ENCODE peak calls at places on chromosomes 5 and 9, in seven cellular contexts. I is DMS153; E is stimulated activated CD8-positive, alpha-beta memory T cell treated with anti-CD3 and anti-CD28 coated beads, Interleukin-4, amount 100 ng/mL, for 4 hours; X is lung; F is LoVo; S is immature natural killer cell; C is sigmoid colon. O is an unnamed sample.

GRCh38 chr9:14215614-14216013 is 98.3 kb downstream of the NFIB start:
- DNase-seq in I (no peak), E (no peak), X (no peak), F (no peak), S (no peak), C (no peak), O (no peak)

GRCh38 chr9:86406366-86406765 is 52.2 kb upstream of the TUT7 start:
- DNase-seq in I (no peak), E (no peak), X (no peak), F (no peak), S (no peak), C (no peak), O (no peak)

GRCh38 chr5:89457411-89458329 is 574.7 kb upstream of the MEF2C start:
- DNase-seq in I (peak), E (no peak), X (no peak), F (peak), S (no peak), C (peak), O (no peak)

GRCh38 chr5:172596638-172597231 is 44.3 kb upstream of the NEURL1B start:
- DNase-seq in I (no peak), E (no peak), X (no peak), F (no peak), S (no peak), C (no peak), O (no peak)

GRCh38 chr9:87604886-87605588 is 107.4 kb downstream of the DAPK1 start:
- DNase-seq in I (no peak), E (no peak), X (no peak), F (no peak), S (no peak), C (no peak), O (no peak)

GRCh38 chr5:103562084-103562452 is 521 bp downstream of the NUDT12 start:
- DNase-seq in I (no peak), E (no peak), X (no peak), F (peak), S (no peak), C (no peak), O (peak)

GRCh38 chr5:57221049-57221568 is 47.2 kb downstream of the GPBP1 start:
- DNase-seq in I (no peak), E (no peak), X (no peak), F (peak), S (peak), C (no peak), O (peak)

GRCh38 chr5:171899792-171900191 is 106.6 kb downstream of the FBXW11 start:
- DNase-seq in I (no peak), E (no peak), X (no peak), F (no peak), S (no peak), C (no peak), O (no peak)

GRCh38 chr5:157049605-157050004 is 9.3 kb downstream of the HAVCR1 start:
- DNase-seq in I (no peak), E (no peak), X (no peak), F (peak), S (no peak), C (no peak), O (no peak)

GRCh38 chr5:1292846-1293415 is 1.9 kb downstream of the TERT start:
- DNase-seq in I (no peak), E (no peak), X (no peak), F (no peak), S (no peak), C (peak), O (no peak)

GRCh38 chr5:53738105-53738504 is 177.7 kb downstream of the NDUFS4 start:
- DNase-seq in I (no peak), E (no peak), X (no peak), F (no peak), S (no peak), C (no peak), O (no peak)

GRCh38 chr5:88602584-88602983 is 280.4 kb downstream of the MEF2C start:
- DNase-seq in I (no peak), E (no peak), X (no peak), F (no peak), S (peak), C (no peak), O (peak)

GRCh38 chr5:5619546-5619945 is 197.1 kb downstream of the ICE1 start:
- DNase-seq in I (no peak), E (no peak), X (no peak), F (no peak), S (no peak), C (no peak), O (no peak)

GRCh38 chr9:70113403-70114022 is 69.9 kb downstream of the MAMDC2 start:
- DNase-seq in I (peak), E (no peak), X (peak), F (peak), S (no peak), C (peak), O (peak)

GRCh38 chr5:28914302-28914701 is 1875.9 kb upstream of the CDH9 start:
- DNase-seq in I (peak), E (no peak), X (no peak), F (no peak), S (no peak), C (no peak), O (no peak)

GRCh38 chr9:4366649-4367330 is 66.9 kb upstream of the GLIS3 start:
- DNase-seq in I (peak), E (no peak), X (no peak), F (peak), S (no peak), C (peak), O (peak)

GRCh38 chr9:929719-930118 is 46.7 kb upstream of the DMRT3 start:
- DNase-seq in I (no peak), E (no peak), X (no peak), F (no peak), S (no peak), C (no peak), O (no peak)

GRCh38 chr5:164498393-164498792 is 993.0 kb downstream of the MAT2B start:
- DNase-seq in I (no peak), E (no peak), X (no peak), F (no peak), S (no peak), C (no peak), O (no peak)

GRCh38 chr5:115939059-115939458 is 23.2 kb upstream of the LVRN start:
- DNase-seq in I (no peak), E (no peak), X (no peak), F (no peak), S (no peak), C (no peak), O (no peak)